ENCODE peak calls at places on chromosomes 5 and 9, in ten cellular contexts. K is amniotic epithelial cell; R is NCI-H1417; X is dorsolateral prefrontal cortex; J is cardiac muscle cell; G is foreskin keratinocyte; U is NCI-H1092; Z is activated naive CD8-positive, alpha-beta T cell treated with anti-CD3 and anti-CD28 coated beads, Interleukin-2, amount 10 ng/mL, durations not matched to agents 7 days and 5 days; V is astrocyte of the spinal cord; A is HT1080. T is an unnamed sample.

GRCh38 chr5:10756539-10756938 is 4.5 kb downstream of the DAP start:
- DNase-seq in J (no peak), U (no peak), V (peak; percentile 73), A (no peak), G (no peak), Z (no peak), K (peak; percentile 84), X (no peak), R (no peak), T (no peak)

GRCh38 chr9:128309551-128309950 is 12.7 kb downstream of the TRUB2 start:
- DNase-seq in U (no peak), A (no peak), X (no peak), R (no peak), K (no peak), V (no peak), Z (no peak), G (no peak), J (no peak), T (no peak)

GRCh38 chr5:164394686-164395187 is 889.3 kb downstream of the MAT2B start:
- DNase-seq in K (no peak), R (no peak), X (no peak), V (no peak), U (no peak), A (no peak), G (no peak), Z (no peak), J (no peak), T (no peak)

GRCh38 chr5:158644301-158644700 is 455.4 kb downstream of the EBF1 start:
- DNase-seq in V (no peak), A (peak; percentile 16), X (no peak), J (no peak), R (no peak), K (no peak), G (no peak), U (no peak), Z (no peak), T (no peak)

GRCh38 chr5:72749362-72749997 is 67.0 kb upstream of the TNPO1 start:
- DNase-seq in V (no peak), A (no peak), U (no peak), J (no peak), Z (no peak), R (no peak), X (no peak), G (no peak), K (no peak), T (no peak)

GRCh38 chr5:168172718-168173045 is 118.8 kb upstream of the WWC1 start:
- DNase-seq in V (peak; percentile 50), K (no peak), Z (no peak), A (no peak), U (no peak), J (no peak), R (no peak), X (no peak), G (no peak), T (no peak)

GRCh38 chr9:11319477-11320060 is 706.8 kb upstream of the PTPRD start:
- DNase-seq in A (peak; percentile 38), X (no peak), R (no peak), G (peak; percentile 11), J (peak; percentile 54), U (peak; percentile 88), K (peak; percentile 45), V (peak; percentile 17), Z (no peak), T (no peak)

GRCh38 chr5:150559701-150560100 is 51.8 kb downstream of the NDST1 start:
- DNase-seq in X (no peak), R (no peak), V (peak; percentile 43), G (peak; percentile 44), Z (no peak), J (no peak), K (peak; percentile 29), A (no peak), U (no peak), T (no peak)

GRCh38 chr5:158538506-158539074 is 561.1 kb downstream of the EBF1 start:
- DNase-seq in A (no peak), X (no peak), J (no peak), R (no peak), V (no peak), Z (no peak), U (no peak), K (no peak), G (no peak), T (no peak)

GRCh38 chr9:31612336-31613030 is 772.0 kb upstream of the ACO1 start:
- DNase-seq in K (no peak), U (no peak), R (no peak), X (no peak), A (peak; percentile 41), J (no peak), V (peak; percentile 64), G (peak; percentile 37), Z (no peak), T (no peak)

GRCh38 chr9:131500939-131501541 is 1.7 kb upstream of the POMT1 start:
- DNase-seq in Z (peak; percentile 65), K (peak; percentile 78), U (no peak), V (peak; percentile 78), A (peak; percentile 67), X (no peak), R (no peak), G (peak; percentile 87), J (no peak), T (no peak)

GRCh38 chr5:57684299-57684702 is 201.7 kb upstream of the ACTBL2 start:
- DNase-seq in Z (no peak), J (no peak), G (peak; percentile 37), X (no peak), A (peak; percentile 14), U (no peak), R (no peak), K (no peak), V (no peak), T (no peak)

T was measured in anterior cingulate cortex.